ENCODE peak calls at places on chromosomes 6 and 20, in nine cellular contexts. B is heart left ventricle, N is psoas muscle, Y is right cardiac atrium, C is aorta, D is fibroblast of lung, Z is brain microvascular endothelial cell, T is lower lobe of right lung, G is cardiac muscle cell. U is an unnamed sample.

GRCh38 chr6:30357678-30358339 is 12.9 kb downstream of the RPP21 start:
- DNase-seq in B (peak; percentile 27), N (no peak), Y (peak; percentile 52), C (peak; percentile 52), D (peak; percentile 64), Z (peak; percentile 80), T (no peak), G (peak; percentile 77), U (no peak)

GRCh38 chr6:48757661-48758060 is 646.7 kb upstream of the PTCHD4 start:
- DNase-seq in B (no peak), N (no peak), Y (no peak), C (no peak), D (peak; percentile 59), Z (peak; percentile 32), T (no peak), G (no peak), U (no peak)

GRCh38 chr6:1536526-1537429 is 72.9 kb upstream of the FOXC1 start:
- DNase-seq in B (no peak), N (no peak), Y (no peak), C (no peak), D (no peak), Z (no peak), T (no peak), G (no peak), U (no peak)

GRCh38 chr20:36472656-36473071 is 68.7 kb upstream of the MYL9 start:
- DNase-seq in B (peak; percentile 63), N (peak; percentile 70), Y (peak; percentile 87), C (no peak), D (peak; percentile 30), Z (no peak), T (peak; percentile 66), G (no peak), U (no peak)

GRCh38 chr20:51467971-51468626 is 74.4 kb downstream of the NFATC2 start:
- DNase-seq in B (no peak), N (no peak), Y (no peak), C (no peak), D (no peak), Z (no peak), T (no peak), G (no peak), U (no peak)

GRCh38 chr20:15556869-15557268 is 1016.4 kb downstream of the KIF16B start:
- DNase-seq in B (no peak), N (no peak), Y (no peak), C (no peak), D (no peak), Z (no peak), T (no peak), G (no peak), U (no peak)

GRCh38 chr6:132190097-132190814 is 211.0 kb downstream of the MOXD1 start:
- DNase-seq in B (no peak), N (no peak), Y (no peak), C (no peak), D (peak; percentile 78), Z (peak; percentile 45), T (no peak), G (no peak), U (no peak)

GRCh38 chr20:51156041-51156795 is 133.3 kb upstream of the KCNG1 start:
- DNase-seq in B (no peak), N (no peak), Y (no peak), C (no peak), D (peak; percentile 17), Z (no peak), T (no peak), G (peak; percentile 69), U (no peak)

GRCh38 chr6:28807682-28808280 is 116.0 kb downstream of the TRIM27 start:
- DNase-seq in B (no peak), N (no peak), Y (no peak), C (no peak), D (peak; percentile 42), Z (peak; percentile 80), T (no peak), G (no peak), U (no peak)

GRCh38 chr20:41364236-41364855 is 2.3 kb downstream of the EMILIN3 start:
- DNase-seq in B (peak; percentile 18), N (no peak), Y (no peak), C (no peak), D (no peak), Z (no peak), T (no peak), G (no peak), U (no peak)

GRCh38 chr6:44508646-44509045 is 121.1 kb downstream of the CDC5L start:
- DNase-seq in B (no peak), N (no peak), Y (no peak), C (no peak), D (peak; percentile 98), Z (no peak), T (no peak), G (no peak), U (no peak)

GRCh38 chr20:58651823-58652605 is 931 bp downstream of the STX16 start:
- DNase-seq in B (peak; percentile 50), N (peak; percentile 62), Y (peak; percentile 76), C (peak; percentile 73), D (peak; percentile 85), Z (peak; percentile 55), T (peak; percentile 79), G (peak; percentile 58), U (peak; percentile 37)

GRCh38 chr6:43026365-43026764 is 4.9 kb downstream of the RRP36 start:
- DNase-seq in B (no peak), N (peak; percentile 56), Y (no peak), C (no peak), D (no peak), Z (no peak), T (no peak), G (no peak), U (no peak)

GRCh38 chr6:90997076-90997475 is 410.2 kb upstream of the MAP3K7 start:
- DNase-seq in B (no peak), N (no peak), Y (no peak), C (no peak), D (peak; percentile 62), Z (no peak), T (no peak), G (no peak), U (no peak)

GRCh38 chr6:129863664-129864063 is 2.5 kb upstream of the TMEM244 start:
- DNase-seq in B (no peak), N (no peak), Y (no peak), C (no peak), D (peak; percentile 90), Z (peak; percentile 22), T (no peak), G (no peak), U (no peak)

GRCh38 chr6:24197892-24198291 is 71.9 kb downstream of the NRSN1 start:
- DNase-seq in B (no peak), N (no peak), Y (no peak), C (no peak), D (no peak), Z (no peak), T (no peak), G (no peak), U (no peak)

GRCh38 chr6:137811121-137811911 is 55.7 kb upstream of the TNFAIP3 start:
- DNase-seq in B (peak; percentile 41), N (peak; percentile 62), Y (peak; percentile 73), C (peak; percentile 84), D (peak; percentile 87), Z (peak; percentile 88), T (peak; percentile 86), G (no peak), U (no peak)
- H3K27ac ChIP-seq in B (no peak overlapping the region), N (no peak overlapping the region), Y (no peak overlapping the region), C (no peak overlapping the region), D (no peak overlapping the region), Z (peak overlapping the region; percentile 78), T (peak overlapping the region; percentile 53), G (no peak overlapping the region), U (peak overlapping the region; percentile 35)

DNA sequence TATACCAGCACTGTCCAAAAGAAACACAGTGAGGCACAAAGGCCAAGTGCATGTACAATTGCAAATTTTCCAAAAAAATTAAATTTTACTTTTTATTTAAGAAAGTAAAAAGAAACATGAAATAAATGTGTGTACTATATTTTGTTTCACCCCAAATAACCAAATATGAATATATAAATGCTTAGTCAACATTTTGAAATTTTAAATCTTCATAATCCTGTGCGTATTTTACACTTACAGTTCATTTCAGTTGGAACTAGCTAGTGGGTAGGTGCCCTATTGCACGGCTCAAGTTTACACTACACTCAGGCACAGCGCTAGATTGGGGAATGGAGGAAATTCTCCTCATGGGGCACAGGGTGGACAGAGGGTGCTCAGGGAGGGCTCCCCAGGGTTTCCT is 18.0 kb upstream of the BTN3A3 start:
- DNase-seq in B (no peak), N (no peak), Y (no peak), C (no peak), D (no peak), Z (no peak), T (no peak), G (no peak), U (no peak)
- H3K4me3 ChIP-seq in B (peak overlapping the region; percentile 73), N (peak overlapping the region; percentile 96), Y (peak overlapping the region; percentile 64), C (no peak overlapping the region), D (peak overlapping the region; percentile 94), Z (peak overlapping the region; percentile 73), T (peak overlapping the region; percentile 91), G (peak overlapping the region; percentile 91), U (peak overlapping the region; percentile 94)

GRCh38 chr20:8360035-8360434 is 228.0 kb downstream of the PLCB1 start:
- DNase-seq in B (no peak), N (no peak), Y (no peak), C (no peak), D (no peak), Z (no peak), T (no peak), G (no peak), U (no peak)

GRCh38 chr20:8356850-8357249 is 224.8 kb downstream of the PLCB1 start:
- DNase-seq in B (no peak), N (no peak), Y (no peak), C (no peak), D (no peak), Z (no peak), T (no peak), G (no peak), U (no peak)

GRCh38 chr20:8361008-8361652 is 229.1 kb downstream of the PLCB1 start:
- DNase-seq in B (no peak), N (no peak), Y (no peak), C (no peak), D (peak; percentile 73), Z (peak; percentile 79), T (no peak), G (no peak), U (no peak)

GRCh38 chr20:8355453-8355852 is 223.4 kb downstream of the PLCB1 start:
- DNase-seq in B (no peak), N (no peak), Y (no peak), C (no peak), D (no peak), Z (no peak), T (no peak), G (no peak), U (no peak)

GRCh38 chr20:8357703-8358102 is 225.6 kb downstream of the PLCB1 start:
- DNase-seq in B (no peak), N (no peak), Y (no peak), C (no peak), D (no peak), Z (no peak), T (no peak), G (no peak), U (no peak)
- H3K27ac ChIP-seq in B (no peak overlapping the region), N (no peak overlapping the region), Y (no peak overlapping the region), C (no peak overlapping the region), D (no peak overlapping the region), Z (no peak overlapping the region), T (no peak overlapping the region), G (no peak overlapping the region), U (no peak overlapping the region)

DNA sequence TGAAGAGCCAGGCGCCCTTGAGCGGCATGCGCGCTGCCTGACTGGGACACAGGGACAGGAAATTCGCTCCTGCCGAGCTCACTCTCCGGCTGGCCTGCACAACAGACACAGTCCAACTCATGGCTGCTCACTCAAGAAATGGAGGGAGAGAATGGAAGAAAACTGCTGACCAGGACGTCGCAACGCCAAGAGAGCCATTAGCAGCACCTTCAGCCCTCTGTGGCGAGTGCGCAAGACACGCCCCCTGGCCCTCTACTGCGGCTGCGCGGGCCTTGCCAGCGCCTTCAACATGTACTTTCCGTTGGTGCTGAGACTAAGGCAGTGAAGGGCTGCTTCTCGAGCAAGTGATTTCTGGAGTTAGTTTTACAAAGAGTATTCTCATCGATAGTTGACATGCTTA is 23.3 kb downstream of the TMEM242 start:
- DNase-seq in B (no peak), N (no peak), Y (no peak), C (no peak), D (no peak), Z (no peak), T (no peak), G (no peak), U (no peak)
- H3K4me3 ChIP-seq in B (no peak overlapping the region), N (no peak overlapping the region), Y (no peak overlapping the region), C (no peak overlapping the region), D (no peak overlapping the region), Z (no peak overlapping the region), T (no peak overlapping the region), G (no peak overlapping the region), U (no peak overlapping the region)

U was measured in esophagus squamous epithelium.